ENCODE peak calls at places on chromosomes 2 and 18, in nine cellular contexts. X is K562; J is substantia nigra; N is H1; A is psoas muscle; S is brain microvascular endothelial cell; R is suprapubic skin; H is naive thymus-derived CD4-positive, alpha-beta T cell; G is H9. Y is an unnamed sample.

GRCh38 chr2:67985586-67985985 is 77.2 kb downstream of the C1D start:
- DNase-seq in X (no peak), J (no peak), N (no peak), A (no peak), S (no peak), R (no peak), H (no peak), G (no peak), Y (no peak)

GRCh38 chr2:56334622-56335021 is 150.8 kb downstream of the CCDC85A start:
- DNase-seq in X (no peak), J (no peak), N (no peak), A (no peak), S (no peak), R (no peak), H (no peak), G (no peak), Y (no peak)

GRCh38 chr2:68251855-68252406 is 401 bp downstream of the PPP3R1 start:
- DNase-seq in X (peak; percentile 61), J (no peak), N (peak; percentile 57), A (peak; percentile 46), S (no peak), R (peak; percentile 82), H (peak; percentile 43), G (peak; percentile 37), Y (no peak)

GRCh38 chr2:172288603-172289002 is 138.8 kb upstream of the ITGA6 start:
- DNase-seq in X (no peak), J (no peak), N (no peak), A (no peak), S (no peak), R (no peak), H (peak; percentile 67), G (no peak), Y (no peak)

GRCh38 chr2:215749092-215749957 is 264.0 kb downstream of the MREG start:
- DNase-seq in X (no peak), J (no peak), N (no peak), A (peak; percentile 70), S (peak; percentile 70), R (peak; percentile 89), H (no peak), G (no peak), Y (peak; percentile 93)

GRCh38 chr2:27762951-27763906 is 8.3 kb upstream of the MRPL33 start:
- DNase-seq in X (no peak), J (no peak), N (no peak), A (no peak), S (no peak), R (no peak), H (no peak), G (no peak), Y (no peak)

GRCh38 chr2:132651115-132652099 is 18.6 kb downstream of the LYPD1 start:
- DNase-seq in X (peak; percentile 14), J (no peak), N (no peak), A (no peak), S (peak; percentile 73), R (no peak), H (no peak), G (peak; percentile 59), Y (no peak)

GRCh38 chr2:199985625-199986207 is 30.3 kb downstream of the MAIP1 start:
- DNase-seq in X (peak; percentile 56), J (no peak), N (peak; percentile 75), A (peak; percentile 28), S (peak; percentile 66), R (no peak), H (peak; percentile 53), G (peak; percentile 77), Y (no peak)

GRCh38 chr18:20960735-20961134 is 150.9 kb downstream of the ROCK1 start:
- DNase-seq in X (no peak), J (no peak), N (no peak), A (no peak), S (no peak), R (no peak), H (no peak), G (no peak), Y (no peak)

GRCh38 chr2:144317071-144317738 is 202.7 kb downstream of the ZEB2 start:
- DNase-seq in X (no peak), J (no peak), N (no peak), A (no peak), S (no peak), R (no peak), H (no peak), G (no peak), Y (no peak)

GRCh38 chr2:288743-289361 is 961 bp upstream of the ALKAL2 start:
- DNase-seq in X (no peak), J (no peak), N (no peak), A (no peak), S (no peak), R (no peak), H (no peak), G (peak; percentile 46), Y (no peak)

GRCh38 chr2:1611886-1612285 is 132.4 kb downstream of the PXDN start:
- DNase-seq in X (no peak), J (no peak), N (no peak), A (no peak), S (no peak), R (no peak), H (no peak), G (no peak), Y (no peak)

GRCh38 chr2:240931319-240931949 is 25.3 kb downstream of the CROCC2 start:
- DNase-seq in X (no peak), J (no peak), N (peak; percentile 40), A (no peak), S (no peak), R (peak; percentile 67), H (no peak), G (no peak), Y (peak; percentile 43)

GRCh38 chr2:109694190-109694589 is 80.0 kb downstream of the SOWAHC start:
- DNase-seq in X (no peak), J (no peak), N (no peak), A (no peak), S (peak; percentile 24), R (no peak), H (no peak), G (no peak), Y (no peak)

GRCh38 chr2:226849349-226849748 is 13.5 kb downstream of the RHBDD1 start:
- DNase-seq in X (no peak), J (no peak), N (no peak), A (no peak), S (no peak), R (no peak), H (no peak), G (peak; percentile 43), Y (no peak)

GRCh38 chr2:238389985-238390682 is 36.6 kb upstream of the ASB1 start:
- DNase-seq in X (no peak), J (no peak), N (no peak), A (no peak), S (no peak), R (no peak), H (no peak), G (no peak), Y (no peak)

GRCh38 chr18:62663731-62664336 is 51.5 kb upstream of the PHLPP1 start:
- DNase-seq in X (peak; percentile 81), J (no peak), N (no peak), A (no peak), S (peak; percentile 75), R (no peak), H (no peak), G (no peak), Y (no peak)

GRCh38 chr18:13613099-13613498 is 113.3 kb downstream of the FAM210A start:
- DNase-seq in X (no peak), J (no peak), N (no peak), A (no peak), S (no peak), R (no peak), H (no peak), G (no peak), Y (no peak)

GRCh38 chr18:13611058-13611615 is 115.2 kb downstream of the FAM210A start:
- DNase-seq in X (no peak), J (peak; percentile 59), N (no peak), A (peak; percentile 51), S (peak; percentile 66), R (no peak), H (peak; percentile 42), G (peak; percentile 27), Y (peak; percentile 80)

GRCh38 chr18:13612111-13612997 is 114.0 kb downstream of the FAM210A start:
- DNase-seq in X (no peak), J (peak; percentile 42), N (no peak), A (no peak), S (no peak), R (no peak), H (peak; percentile 57), G (no peak), Y (peak; percentile 64)

GRCh38 chr18:13610517-13610916 is 115.8 kb downstream of the FAM210A start:
- DNase-seq in X (no peak), J (no peak), N (no peak), A (no peak), S (no peak), R (no peak), H (no peak), G (peak; percentile 26), Y (peak; percentile 57)

DNA sequence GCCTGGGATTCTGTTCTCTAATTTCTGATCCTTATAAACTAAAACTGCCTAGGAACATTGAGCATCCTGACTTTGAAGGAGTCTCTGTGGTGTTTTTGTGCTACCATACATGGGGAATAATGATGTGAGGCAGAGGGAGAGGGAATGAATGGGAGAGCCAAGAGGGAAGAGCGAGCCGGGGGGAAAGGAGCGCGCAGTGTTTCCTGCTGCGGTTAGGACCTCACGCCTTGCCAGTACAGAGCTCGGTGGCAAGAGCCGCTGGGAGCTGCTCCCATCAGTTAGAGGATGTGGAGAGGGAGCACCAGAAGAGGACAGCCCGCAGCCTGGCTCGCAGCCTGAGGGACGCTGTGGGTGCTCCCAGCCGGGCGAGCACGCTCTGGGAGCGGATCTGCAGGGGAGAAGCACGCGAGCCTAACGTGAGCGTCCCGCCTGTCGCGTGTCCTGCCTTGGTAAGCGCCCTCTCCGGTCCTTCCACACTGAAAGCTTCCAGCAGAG is 114.7 kb downstream of the FAM210A start:
- DNase-seq in X (no peak), J (no peak), N (no peak), A (peak; percentile 44), S (peak; percentile 14), R (no peak), H (peak; percentile 17), G (peak; percentile 28), Y (peak; percentile 69)
- H3K27ac ChIP-seq in X (no peak overlapping the region), J (peak overlapping the region; percentile 98), N (no peak overlapping the region), A (peak overlapping the region; percentile 81), S (no peak overlapping the region), R (peak overlapping the region; percentile 60), H (peak overlapping the region; percentile 61), G (no peak overlapping the region), Y (peak overlapping the region; percentile 96)

GRCh38 chr18:44626807-44627206 is 53.9 kb upstream of the SETBP1 start:
- DNase-seq in X (no peak), J (no peak), N (no peak), A (no peak), S (no peak), R (no peak), H (no peak), G (no peak), Y (no peak)
- H3K27ac ChIP-seq in X (no peak overlapping the region), J (no peak overlapping the region), N (no peak overlapping the region), A (no peak overlapping the region), S (no peak overlapping the region), R (no peak overlapping the region), H (no peak overlapping the region), G (no peak overlapping the region), Y (no peak overlapping the region)

GRCh38 chr18:470661-471501 is 29.6 kb downstream of the COLEC12 start:
- DNase-seq in X (no peak), J (no peak), N (no peak), A (no peak), S (peak; percentile 43), R (no peak), H (no peak), G (no peak), Y (no peak)
- H3K27ac ChIP-seq in X (no peak overlapping the region), J (no peak overlapping the region), N (no peak overlapping the region), A (no peak overlapping the region), S (no peak overlapping the region), R (no peak overlapping the region), H (no peak overlapping the region), G (no peak overlapping the region), Y (peak overlapping the region; percentile 5)

GRCh38 chr2:219482674-219483405 is 15.9 kb upstream of the GMPPA start:
- DNase-seq in X (no peak), J (no peak), N (no peak), A (no peak), S (no peak), R (no peak), H (no peak), G (no peak), Y (no peak)
- H3K27ac ChIP-seq in X (no peak overlapping the region), J (no peak overlapping the region), N (no peak overlapping the region), A (no peak overlapping the region), S (no peak overlapping the region), R (no peak overlapping the region), H (no peak overlapping the region), G (no peak overlapping the region), Y (no peak overlapping the region)